ENCODE peak calls at places on chromosomes 3 and 15, in seven cellular contexts. W, N, S, F, D, Y and O are unnamed samples.

GRCh38 chr3:82416828-82417227 is 655.4 kb upstream of the GBE1 start:
- DNase-seq in W (no peak), N (no peak), S (no peak), F (no peak), D (no peak), Y (no peak), O (no peak)

GRCh38 chr3:149152420-149152819 is 23.0 kb downstream of the HPS3 start:
- DNase-seq in W (peak; percentile 79), N (no peak), S (no peak), F (no peak), D (peak; percentile 79), Y (no peak), O (peak; percentile 54)

GRCh38 chr15:49286649-49287394 is 116.8 kb downstream of the GALK2 start:
- DNase-seq in W (no peak), N (no peak), S (no peak), F (no peak), D (peak; percentile 56), Y (no peak), O (peak; percentile 80)

GRCh38 chr3:126934991-126935390 is 47.9 kb upstream of the PLXNA1 start:
- DNase-seq in W (no peak), N (no peak), S (no peak), F (no peak), D (no peak), Y (no peak), O (no peak)

GRCh38 chr15:44275431-44275830 is 13.1 kb upstream of the GOLM2 start:
- DNase-seq in W (no peak), N (no peak), S (no peak), F (no peak), D (no peak), Y (no peak), O (peak; percentile 35)

GRCh38 chr3:40930772-40931171 is 268.5 kb upstream of the CTNNB1 start:
- DNase-seq in W (no peak), N (no peak), S (no peak), F (no peak), D (no peak), Y (no peak), O (no peak)

GRCh38 chr15:48520376-48521155 is 124.9 kb downstream of the FBN1 start:
- DNase-seq in W (peak; percentile 33), N (no peak), S (no peak), F (no peak), D (no peak), Y (no peak), O (no peak)

GRCh38 chr15:64209680-64210334 is 47.0 kb upstream of the PPIB start:
- DNase-seq in W (peak; percentile 65), N (no peak), S (peak; percentile 51), F (no peak), D (peak; percentile 42), Y (no peak), O (peak; percentile 71)

DNA sequence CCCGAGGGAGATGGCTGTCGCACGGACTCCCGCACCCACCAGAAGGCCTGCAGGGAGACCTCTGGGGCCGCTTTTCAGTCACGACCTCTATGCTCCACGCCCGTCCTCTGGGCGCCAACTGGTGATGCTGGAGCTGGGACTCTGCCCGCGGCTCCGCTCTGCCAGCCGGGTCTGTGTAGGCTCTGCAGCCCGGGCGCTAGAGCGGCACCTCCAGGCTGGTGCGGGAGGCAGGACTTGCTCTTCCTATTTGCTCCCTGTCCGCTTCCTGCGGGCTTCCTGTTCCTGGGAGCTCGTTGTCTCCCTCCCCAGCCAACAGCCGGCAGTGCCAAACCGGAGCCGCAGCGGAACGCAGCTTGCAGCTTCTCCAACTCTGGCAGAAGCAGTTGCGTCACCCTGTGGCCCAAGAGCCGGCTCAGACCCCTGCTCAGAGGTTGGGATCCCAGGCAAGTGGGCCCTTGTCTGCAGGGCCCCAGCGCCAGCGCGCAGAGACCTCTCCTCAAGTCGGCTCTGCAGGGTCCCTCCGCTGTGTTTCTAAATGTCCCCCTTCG is 285.9 kb downstream of the XXYLT1 start:
- DNase-seq in W (peak; percentile 31), N (peak; percentile 43), S (peak; percentile 30), F (peak; percentile 79), D (peak; percentile 66), Y (no peak), O (peak; percentile 77)
- TF ChIP-seq CTCF in W (peak; percentile 28), N (no peak), S (peak; percentile 29), F (peak; percentile 25), D (peak; percentile 15), Y (peak; percentile 34), O (peak; percentile 59)

GRCh38 chr3:23884481-23884880 is 32.3 kb downstream of the NKIRAS1 start:
- DNase-seq in W (no peak), N (no peak), S (no peak), F (no peak), D (no peak), Y (no peak), O (no peak)
- TF ChIP-seq CTCF in W (peak; percentile 14), N (no peak), S (peak; percentile 57), F (no peak), D (no peak), Y (peak; percentile 29), O (peak; percentile 16)

DNA sequence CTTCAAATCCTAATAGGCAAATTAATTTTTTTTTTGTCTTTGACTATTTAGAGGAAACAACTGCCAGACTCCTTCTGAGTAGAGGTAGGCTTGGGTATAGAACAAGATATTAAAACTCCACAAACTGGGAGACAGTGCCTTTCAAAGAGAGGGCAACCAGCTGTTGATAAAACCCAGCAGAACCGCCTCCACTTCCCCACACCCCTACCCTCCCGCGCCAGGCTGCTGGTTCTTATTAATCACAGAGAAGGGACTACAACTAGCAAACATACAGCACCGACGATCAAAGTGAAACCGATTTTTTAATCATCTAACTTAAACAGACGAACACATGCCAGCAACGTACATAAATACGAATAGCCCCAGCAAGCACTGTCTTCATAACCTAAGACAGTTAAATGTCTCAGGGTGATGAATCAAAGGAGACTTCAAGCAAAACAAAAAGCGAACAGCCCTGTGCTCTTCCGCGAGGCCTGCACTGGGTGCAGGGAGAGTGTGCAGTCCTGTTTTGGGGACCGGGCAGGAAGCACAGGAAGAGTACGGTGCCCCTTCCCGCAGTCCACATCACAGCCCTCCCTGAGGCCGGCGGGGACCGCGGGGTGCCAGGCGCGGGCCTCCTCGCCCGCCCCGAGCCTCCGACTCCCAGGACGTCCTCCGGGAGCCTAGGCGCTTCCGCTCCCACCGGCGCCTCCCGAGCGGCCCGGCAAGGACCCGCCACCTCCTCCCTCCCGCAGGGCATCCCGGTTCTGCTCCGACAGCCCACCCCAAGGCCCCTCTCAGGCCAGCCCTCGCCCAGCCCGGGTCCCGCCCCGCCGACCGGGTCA is 75.1 kb upstream of the VGLL4 start:
- DNase-seq in W (peak; percentile 65), N (peak; percentile 52), S (peak; percentile 43), F (peak; percentile 47), D (peak; percentile 60), Y (peak; percentile 11), O (peak; percentile 66)
- TF ChIP-seq CTCF in W (no peak), N (no peak), S (no peak), F (no peak), D (no peak), Y (no peak), O (no peak)

DNA sequence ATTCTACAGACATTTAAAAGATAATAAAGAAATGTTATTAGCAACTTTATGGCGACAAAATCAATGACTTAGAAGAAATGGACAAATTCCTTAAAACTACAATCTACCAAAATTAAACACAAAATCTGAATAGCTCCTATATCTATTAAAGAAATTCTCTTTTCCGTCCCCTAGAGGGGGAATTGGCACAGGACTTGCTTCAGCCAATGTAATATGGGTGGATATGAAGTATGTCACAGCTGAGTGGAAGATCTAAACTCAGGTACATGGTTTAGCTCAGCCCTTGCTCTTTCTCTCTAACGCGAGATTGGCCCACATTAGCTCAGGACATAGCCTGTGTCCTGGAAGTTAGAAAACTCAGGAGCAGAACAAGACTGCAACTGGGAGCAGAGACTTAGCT is 79.3 kb downstream of the DNAH12 start:
- DNase-seq in W (peak; percentile 7), N (no peak), S (no peak), F (no peak), D (peak; percentile 3), Y (no peak), O (peak; percentile 6)
- TF ChIP-seq CTCF in W (no peak), N (no peak), S (peak; percentile 37), F (no peak), D (no peak), Y (peak; percentile 27), O (peak; percentile 25)

DNA sequence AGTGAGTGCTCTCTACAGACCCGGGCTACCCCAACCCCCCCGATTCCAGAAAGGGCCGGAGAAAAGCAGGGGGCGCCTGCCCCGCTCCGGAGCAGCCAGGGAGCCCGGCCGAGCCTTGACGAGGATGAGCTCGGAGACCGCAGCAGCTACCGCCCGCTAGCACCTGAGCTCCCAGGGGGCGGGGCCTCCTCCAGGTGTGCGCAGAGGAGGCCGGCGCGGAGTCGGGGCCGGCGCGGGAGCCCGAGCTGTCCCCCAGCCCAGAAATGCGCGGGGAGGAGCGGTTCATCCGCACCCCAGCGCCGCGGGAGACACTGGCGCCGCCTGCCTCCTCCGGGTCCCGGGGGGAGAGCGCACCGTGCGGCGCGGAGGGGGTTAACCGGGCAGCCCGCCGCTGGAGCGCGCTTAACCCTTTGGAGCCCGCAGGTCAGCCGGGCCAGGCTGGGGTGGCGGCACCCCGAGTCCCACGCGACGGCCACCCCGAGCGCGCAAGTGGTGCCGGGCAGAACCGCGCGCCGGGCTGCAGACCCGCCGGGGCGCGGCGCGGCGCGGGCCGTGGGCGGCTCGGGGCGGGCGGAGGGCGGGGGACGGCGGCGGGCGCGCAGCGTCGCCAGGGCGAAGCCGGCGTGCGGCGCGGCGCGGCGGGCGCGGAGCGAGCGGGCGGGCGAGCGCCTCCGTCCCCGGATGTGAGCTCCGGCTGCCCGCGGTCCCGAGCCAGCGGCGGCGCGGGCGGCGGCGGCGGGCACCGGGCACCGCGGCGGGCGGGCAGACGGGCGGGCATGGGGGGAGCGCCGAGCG is at the start of gene CACNA1D:
- DNase-seq in W (no peak), N (no peak), S (no peak), F (peak; percentile 8), D (peak; percentile 11), Y (peak; percentile 68), O (no peak)
- TF ChIP-seq CTCF in W (no peak), N (no peak), S (no peak), F (no peak), D (no peak), Y (no peak), O (no peak)

DNA sequence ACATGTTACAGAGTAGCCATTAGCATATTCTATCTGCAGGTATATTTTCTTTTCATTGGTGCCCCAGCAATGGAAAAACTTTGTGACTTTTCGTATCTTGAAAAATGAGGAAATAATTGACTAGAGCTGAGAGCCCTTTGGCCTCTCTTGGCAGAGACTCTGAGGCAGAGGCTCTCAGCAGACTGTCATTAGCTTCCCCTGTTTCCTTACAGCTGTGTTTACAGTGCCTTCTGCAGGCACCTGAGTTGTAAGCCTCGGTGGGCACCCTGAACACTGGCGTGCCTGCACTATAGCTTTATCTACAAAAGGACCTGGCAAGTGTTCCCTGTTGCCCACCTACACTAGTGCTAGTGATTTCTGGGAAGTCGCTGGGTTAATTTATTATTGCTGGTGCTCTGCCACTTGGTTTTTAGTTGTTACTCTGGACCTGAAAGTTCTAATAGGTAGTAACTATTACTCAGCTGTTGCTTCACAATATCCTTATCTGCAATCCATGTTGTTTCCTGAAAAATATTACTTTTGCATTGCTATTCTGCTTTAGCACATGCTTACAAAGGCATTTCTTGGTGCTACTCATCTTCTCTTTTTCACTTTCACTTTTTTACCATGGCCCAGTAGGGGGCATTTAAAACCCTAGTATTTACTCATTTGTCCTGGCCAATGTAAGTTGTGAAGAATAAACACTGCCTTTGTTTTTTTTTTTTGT is 7.8 kb upstream of the GPR171 start:
- DNase-seq in W (peak; percentile 23), N (no peak), S (no peak), F (no peak), D (no peak), Y (no peak), O (peak; percentile 33)
- TF ChIP-seq CTCF in W (no peak), N (no peak), S (peak; percentile 54), F (no peak), D (no peak), Y (no peak), O (peak; percentile 23)